ENCODE peak calls at places on chromosomes 16 and 17, in eight cellular contexts. S is SK-N-SH, A is endothelial cell of umbilical vein, H is K562, Q is GM12878, C is H1, Z is HCT116, M is HepG2. U is an unnamed sample.

GRCh38 chr16:84730406-84731106 is 30.8 kb downstream of the USP10 start:
- DNase-seq in S (peak; percentile 50), A (peak; percentile 93), H (peak; percentile 78), Q (no peak), C (peak; percentile 14), Z (peak; percentile 75), M (peak; percentile 74), U (no peak)

GRCh38 chr17:28101919-28102318 is 59.4 kb downstream of the NLK start:
- DNase-seq in S (no peak), A (no peak), H (no peak), Q (no peak), C (no peak), Z (no peak), M (no peak), U (no peak)

GRCh38 chr17:1029196-1029911 is 32.4 kb downstream of the TIMM22 start:
- DNase-seq in S (no peak), A (no peak), H (no peak), Q (no peak), C (no peak), Z (no peak), M (no peak), U (no peak)

GRCh38 chr16:24367186-24367585 is 111.1 kb downstream of the CACNG3 start:
- DNase-seq in S (no peak), A (no peak), H (no peak), Q (no peak), C (no peak), Z (no peak), M (no peak), U (no peak)

GRCh38 chr17:2266045-2266864 is 37.3 kb downstream of the SMG6 start:
- DNase-seq in S (no peak), A (peak; percentile 49), H (no peak), Q (peak; percentile 97), C (no peak), Z (no peak), M (no peak), U (no peak)

GRCh38 chr17:74340470-74341023 is 14.5 kb downstream of the KIF19 start:
- DNase-seq in S (peak; percentile 41), A (no peak), H (no peak), Q (no peak), C (no peak), Z (no peak), M (peak; percentile 56), U (no peak)

GRCh38 chr17:66716236-66717026 is 118.5 kb upstream of the CACNG5 start:
- DNase-seq in S (no peak), A (peak; percentile 52), H (no peak), Q (no peak), C (no peak), Z (no peak), M (no peak), U (peak; percentile 80)

GRCh38 chr16:15795615-15796014 is 61.2 kb downstream of the MYH11 start:
- DNase-seq in S (no peak), A (no peak), H (no peak), Q (no peak), C (no peak), Z (no peak), M (no peak), U (no peak)

GRCh38 chr17:35368086-35368824 is 5.2 kb downstream of the SLFN11 start:
- DNase-seq in S (no peak), A (no peak), H (no peak), Q (peak; percentile 75), C (no peak), Z (no peak), M (no peak), U (no peak)

GRCh38 chr16:22358000-22358399 is 16.4 kb downstream of the CDR2 start:
- DNase-seq in S (no peak), A (peak; percentile 44), H (no peak), Q (no peak), C (no peak), Z (no peak), M (no peak), U (no peak)

DNA sequence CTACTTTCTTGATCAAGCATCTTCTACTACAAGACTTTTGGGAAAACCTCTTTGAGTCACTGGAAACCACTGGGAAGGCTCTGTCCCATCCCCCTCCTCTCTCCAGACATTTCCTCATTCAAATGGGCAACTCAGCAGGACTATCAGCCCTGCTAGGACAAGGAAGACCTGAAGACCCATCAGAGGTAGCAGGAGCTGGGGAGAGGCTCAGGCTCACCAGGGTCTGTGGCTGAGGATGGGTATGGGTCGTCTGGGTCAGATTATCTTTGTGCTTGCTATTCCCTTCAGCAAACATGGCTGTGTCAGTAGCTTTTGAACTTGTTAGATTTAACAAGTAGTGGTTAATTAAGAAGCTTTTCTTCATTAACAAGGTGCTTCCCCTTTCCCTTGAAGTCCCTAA is 15.0 kb upstream of the NF1 start:
- DNase-seq in S (no peak), A (no peak), H (no peak), Q (no peak), C (no peak), Z (no peak), M (no peak), U (no peak)
- H3K9ac ChIP-seq in S (no peak overlapping the region), A (no peak overlapping the region), H (no peak overlapping the region), Q (no peak overlapping the region), C (no peak overlapping the region), Z (no peak overlapping the region), M (no peak overlapping the region), U (no peak overlapping the region)

GRCh38 chr16:17222756-17223411 is 247.9 kb downstream of the XYLT1 start:
- DNase-seq in S (no peak), A (no peak), H (no peak), Q (no peak), C (no peak), Z (no peak), M (no peak), U (no peak)
- TF ChIP-seq POLR2AphosphoS5 in S (no peak), A (no peak), H (no peak), Q (no peak), C (no peak), Z (no peak), M (no peak), U (no peak)

DNA sequence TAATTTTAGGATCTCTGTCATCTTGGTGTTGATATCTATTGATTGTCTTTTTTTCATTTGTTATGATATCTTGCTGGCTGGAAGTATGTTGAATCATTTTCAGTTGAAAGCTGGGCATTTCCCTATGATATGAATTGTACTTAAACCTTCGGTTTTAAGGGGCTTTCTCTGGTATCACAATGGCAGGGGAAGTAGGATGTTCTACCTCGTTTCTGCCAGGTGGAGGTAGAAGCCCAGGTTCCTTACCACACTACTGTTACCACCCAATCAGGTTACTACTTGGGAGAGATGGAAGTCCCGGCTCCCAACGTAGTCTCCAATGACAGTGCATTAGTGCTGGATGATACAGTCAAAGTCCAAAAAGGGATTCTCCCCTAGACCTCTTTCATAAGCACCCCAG is 281.7 kb upstream of the TBX2 start:
- DNase-seq in S (no peak), A (no peak), H (no peak), Q (no peak), C (no peak), Z (no peak), M (no peak), U (no peak)
- H3K9ac ChIP-seq in S (no peak overlapping the region), A (no peak overlapping the region), H (no peak overlapping the region), Q (no peak overlapping the region), C (no peak overlapping the region), Z (no peak overlapping the region), M (no peak overlapping the region), U (no peak overlapping the region)

GRCh38 chr17:38914741-38915638 is 10.4 kb upstream of the LASP1NB start:
- DNase-seq in S (peak; percentile 67), A (no peak), H (no peak), Q (no peak), C (no peak), Z (no peak), M (peak; percentile 93), U (no peak)

GRCh38 chr17:38910325-38910724 is 15.1 kb upstream of the LASP1NB start:
- DNase-seq in S (no peak), A (no peak), H (no peak), Q (no peak), C (no peak), Z (no peak), M (no peak), U (no peak)

GRCh38 chr17:38911081-38911730 is 14.2 kb upstream of the LASP1NB start:
- DNase-seq in S (no peak), A (no peak), H (no peak), Q (no peak), C (no peak), Z (no peak), M (no peak), U (no peak)

GRCh38 chr17:38915639-38915995 is 9.8 kb upstream of the LASP1NB start:
- DNase-seq in S (peak; percentile 47), A (no peak), H (no peak), Q (no peak), C (no peak), Z (no peak), M (no peak), U (no peak)

DNA sequence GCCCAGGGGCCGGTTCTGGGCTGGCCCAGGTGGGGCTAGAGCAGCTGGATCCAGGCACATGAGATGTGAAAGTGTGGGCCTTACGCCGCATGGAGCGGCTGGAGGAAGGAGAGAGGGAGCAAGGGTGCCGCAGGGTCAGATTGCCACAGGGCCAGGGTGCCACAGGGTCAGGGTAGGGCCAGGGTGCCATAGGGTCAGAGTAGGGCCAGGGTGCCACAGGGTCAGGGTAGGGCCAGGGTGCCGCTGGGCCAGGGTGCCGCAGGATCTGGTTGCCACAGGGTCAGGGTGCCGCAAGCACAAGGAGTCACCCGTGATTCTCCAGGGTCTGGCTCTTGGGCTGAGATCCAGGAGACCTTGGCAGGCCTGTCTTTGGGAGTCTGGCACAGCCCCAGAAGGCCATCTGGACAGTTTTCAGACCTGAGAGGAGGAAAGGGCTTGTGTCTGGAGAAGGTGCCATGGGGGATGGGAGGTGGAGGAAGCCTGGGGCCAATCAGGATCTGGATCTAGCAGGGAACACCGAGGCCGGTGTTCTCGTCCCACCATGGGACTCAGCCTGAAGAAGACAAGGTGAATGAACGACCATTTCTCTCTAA is 13.1 kb upstream of the LASP1NB start:
- DNase-seq in S (peak; percentile 76), A (no peak), H (no peak), Q (no peak), C (no peak), Z (no peak), M (no peak), U (no peak)
- TF ChIP-seq POLR2AphosphoS5 in S (peak; percentile 48), A (no peak), H (no peak), Q (no peak), C (no peak), Z (no peak), M (no peak), U (no peak)

DNA sequence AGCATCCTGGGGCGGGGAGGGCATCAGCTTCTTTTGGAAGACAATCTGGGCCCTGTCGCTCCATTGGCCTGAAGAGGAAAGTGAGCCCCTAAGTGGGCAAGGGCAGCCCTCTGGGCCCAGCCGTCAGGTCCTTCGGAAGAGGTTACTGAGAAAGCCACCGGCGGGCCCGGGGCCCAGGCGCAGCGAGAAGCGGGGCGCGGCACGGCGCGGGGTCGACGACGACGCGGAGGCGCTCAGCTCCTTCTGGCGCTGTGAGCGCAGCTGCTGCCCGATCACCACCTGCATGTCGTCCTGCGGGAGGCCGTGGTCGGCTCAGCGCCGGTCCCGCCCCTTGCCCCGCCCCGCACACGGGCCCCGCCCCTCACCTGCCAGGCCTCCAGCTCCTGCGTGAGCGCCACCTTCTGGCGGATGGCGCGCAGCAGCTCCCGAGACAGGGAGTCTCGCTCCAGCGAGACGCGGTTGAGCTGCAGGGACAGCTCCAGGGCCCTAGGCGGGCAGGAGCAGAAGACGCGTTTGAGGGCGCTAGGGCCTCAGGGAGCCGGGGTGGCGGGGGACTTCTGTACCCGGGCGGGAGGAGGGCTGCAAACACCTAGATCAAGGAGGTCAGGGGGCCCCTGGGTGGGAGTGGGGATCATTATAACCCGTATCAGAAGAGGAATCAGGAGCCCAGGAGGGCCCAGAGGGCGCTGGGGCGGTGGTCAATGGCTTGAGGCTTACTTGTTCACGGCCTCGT is 4.3 kb downstream of the THOC6 start:
- DNase-seq in S (peak; percentile 95), A (peak; percentile 70), H (peak; percentile 95), Q (peak; percentile 23), C (peak; percentile 98), Z (peak; percentile 62), M (peak; percentile 65), U (no peak)
- H3K9ac ChIP-seq in S (no peak overlapping the region), A (no peak overlapping the region), H (peak overlapping the region; percentile 89), Q (no peak overlapping the region), C (no peak overlapping the region), Z (peak overlapping the region; percentile 47), M (peak overlapping the region; percentile 0), U (no peak overlapping the region)

U was measured in SK-N-MC.